ENCODE peak calls at places on chromosomes 16 and 17, in five cellular contexts. One of them, this sample, is unnamed.
A peak's percentile ranks its signal among the peaks of the same experiment; 100 is the strongest.

GRCh38 chr17:39591958-39592954 is 15.5 kb downstream of the NEUROD2 start:
- DNase-seq in heart right ventricle: no peak
- DNase-seq in gastrocnemius medialis: no peak
- DNase-seq in bronchial epithelial cell: peak; percentile 56
- DNase-seq in breast epithelium: no peak
- DNase-seq in this sample: peak; percentile 78

GRCh38 chr17:44607836-44608690 is 48.2 kb upstream of the MEIOC start:
- DNase-seq in bronchial epithelial cell: no peak
- DNase-seq in breast epithelium: no peak
- DNase-seq in gastrocnemius medialis: no peak
- DNase-seq in heart right ventricle: no peak
- DNase-seq in this sample: no peak

GRCh38 chr17:681738-682137 is 32.9 kb downstream of the VPS53 start:
- DNase-seq in heart right ventricle: no peak
- DNase-seq in gastrocnemius medialis: no peak
- DNase-seq in bronchial epithelial cell: no peak
- DNase-seq in breast epithelium: no peak
- DNase-seq in this sample: no peak

GRCh38 chr17:35774499-35774898 is 13.8 kb downstream of the C17orf50 start:
- DNase-seq in bronchial epithelial cell: no peak
- DNase-seq in gastrocnemius medialis: no peak
- DNase-seq in breast epithelium: no peak
- DNase-seq in heart right ventricle: peak; percentile 49
- DNase-seq in this sample: no peak

GRCh38 chr17:8019161-8019560 is 16.7 kb downstream of the GUCY2D start:
- DNase-seq in breast epithelium: no peak
- DNase-seq in heart right ventricle: no peak
- DNase-seq in gastrocnemius medialis: no peak
- DNase-seq in bronchial epithelial cell: peak; percentile 92
- DNase-seq in this sample: peak; percentile 94

GRCh38 chr16:88804173-88804551 is 573 bp downstream of the CDT1 start:
- DNase-seq in breast epithelium: no peak
- DNase-seq in heart right ventricle: no peak
- DNase-seq in gastrocnemius medialis: no peak
- DNase-seq in bronchial epithelial cell: no peak
- DNase-seq in this sample: no peak

GRCh38 chr17:4189280-4189679 is 46.3 kb downstream of the CYB5D2 start:
- DNase-seq in bronchial epithelial cell: no peak
- DNase-seq in gastrocnemius medialis: no peak
- DNase-seq in breast epithelium: no peak
- DNase-seq in heart right ventricle: no peak
- DNase-seq in this sample: no peak

GRCh38 chr17:31051517-31051916 is 43.3 kb upstream of the NF1 start:
- DNase-seq in bronchial epithelial cell: no peak
- DNase-seq in heart right ventricle: no peak
- DNase-seq in gastrocnemius medialis: no peak
- DNase-seq in breast epithelium: no peak
- DNase-seq in this sample: no peak

GRCh38 chr17:15269087-15269486 is 4.0 kb upstream of the PMP22 start:
- DNase-seq in heart right ventricle: no peak
- DNase-seq in breast epithelium: no peak
- DNase-seq in gastrocnemius medialis: no peak
- DNase-seq in bronchial epithelial cell: no peak
- DNase-seq in this sample: no peak

GRCh38 chr16:1678500-1679098 is 520 bp downstream of the JPT2 start:
- DNase-seq in breast epithelium: peak; percentile 62
- DNase-seq in heart right ventricle: peak; percentile 29
- DNase-seq in gastrocnemius medialis: peak; percentile 15
- DNase-seq in bronchial epithelial cell: peak; percentile 45
- DNase-seq in this sample: peak; percentile 61

GRCh38 chr17:41098476-41098875 is 534 bp upstream of the KRTAP4-8 start:
- DNase-seq in heart right ventricle: no peak
- DNase-seq in gastrocnemius medialis: no peak
- DNase-seq in breast epithelium: no peak
- DNase-seq in bronchial epithelial cell: peak; percentile 78
- DNase-seq in this sample: peak; percentile 86

GRCh38 chr16:19969284-19969683 is 84.6 kb upstream of the GPRC5B start:
- DNase-seq in breast epithelium: no peak
- DNase-seq in gastrocnemius medialis: no peak
- DNase-seq in bronchial epithelial cell: no peak
- DNase-seq in heart right ventricle: no peak
- DNase-seq in this sample: no peak

GRCh38 chr17:43832168-43832975 is 574 bp downstream of the MPP3 start:
- DNase-seq in bronchial epithelial cell: peak; percentile 73
- DNase-seq in breast epithelium: no peak
- DNase-seq in heart right ventricle: peak; percentile 71
- DNase-seq in gastrocnemius medialis: no peak
- DNase-seq in this sample: peak; percentile 83

GRCh38 chr16:52318259-52319008 is 228.5 kb downstream of the TOX3 start:
- DNase-seq in breast epithelium: no peak
- DNase-seq in heart right ventricle: no peak
- DNase-seq in gastrocnemius medialis: no peak
- DNase-seq in bronchial epithelial cell: no peak
- DNase-seq in this sample: no peak

GRCh38 chr17:74746922-74747321 is 1.5 kb upstream of the NHERF1 start:
- DNase-seq in heart right ventricle: no peak
- DNase-seq in bronchial epithelial cell: no peak
- DNase-seq in breast epithelium: no peak
- DNase-seq in gastrocnemius medialis: no peak
- DNase-seq in this sample: no peak

GRCh38 chr16:1788708-1789100 is 4.8 kb downstream of the IGFALS start:
- DNase-seq in bronchial epithelial cell: no peak
- DNase-seq in gastrocnemius medialis: no peak
- DNase-seq in heart right ventricle: peak; percentile 10
- DNase-seq in breast epithelium: no peak
- DNase-seq in this sample: peak; percentile 44

GRCh38 chr17:74805543-74805991 is 29.4 kb upstream of the NAT9 start:
- DNase-seq in gastrocnemius medialis: no peak
- DNase-seq in bronchial epithelial cell: no peak
- DNase-seq in breast epithelium: no peak
- DNase-seq in heart right ventricle: peak; percentile 33
- DNase-seq in this sample: no peak

GRCh38 chr17:13086142-13086769 is 68.4 kb upstream of the ELAC2 start:
- DNase-seq in breast epithelium: no peak
- DNase-seq in heart right ventricle: no peak
- DNase-seq in bronchial epithelial cell: no peak
- DNase-seq in gastrocnemius medialis: no peak
- DNase-seq in this sample: no peak

GRCh38 chr17:60231234-60231633 is 81.5 kb downstream of the CA4 start:
- DNase-seq in heart right ventricle: no peak
- DNase-seq in bronchial epithelial cell: peak; percentile 19
- DNase-seq in gastrocnemius medialis: no peak
- DNase-seq in breast epithelium: no peak
- DNase-seq in this sample: peak; percentile 38

GRCh38 chr16:30054959-30055553 is 10.5 kb upstream of the ALDOA start:
- DNase-seq in gastrocnemius medialis: no peak
- DNase-seq in breast epithelium: peak; percentile 68
- DNase-seq in bronchial epithelial cell: peak; percentile 83
- DNase-seq in heart right ventricle: no peak
- DNase-seq in this sample: peak; percentile 88

GRCh38 chr17:5331506-5331905 is 49.4 kb downstream of the RABEP1 start:
- DNase-seq in heart right ventricle: no peak
- DNase-seq in bronchial epithelial cell: no peak
- DNase-seq in breast epithelium: no peak
- DNase-seq in gastrocnemius medialis: no peak
- DNase-seq in this sample: no peak

GRCh38 chr16:56776562-56776961 is 46.6 kb downstream of the NUP93 start:
- DNase-seq in heart right ventricle: peak; percentile 12
- DNase-seq in breast epithelium: no peak
- DNase-seq in gastrocnemius medialis: no peak
- DNase-seq in bronchial epithelial cell: peak; percentile 48
- DNase-seq in this sample: peak; percentile 58

GRCh38 chr17:48113201-48113676 is 5.7 kb downstream of the SNX11 start:
- DNase-seq in breast epithelium: no peak
- DNase-seq in gastrocnemius medialis: peak; percentile 5
- DNase-seq in heart right ventricle: no peak
- DNase-seq in bronchial epithelial cell: no peak
- DNase-seq in this sample: no peak

GRCh38 chr17:5545051-5545987 is 39.0 kb downstream of the NLRP1 start:
- DNase-seq in breast epithelium: no peak
- DNase-seq in bronchial epithelial cell: peak; percentile 13
- DNase-seq in gastrocnemius medialis: no peak
- DNase-seq in heart right ventricle: no peak
- DNase-seq in this sample: no peak

GRCh38 chr17:32264140-32264799 is 1.4 kb upstream of the RHBDL3 start:
- DNase-seq in bronchial epithelial cell: no peak
- DNase-seq in heart right ventricle: no peak
- DNase-seq in gastrocnemius medialis: no peak
- DNase-seq in breast epithelium: no peak
- DNase-seq in this sample: no peak

GRCh38 chr16:57235128-57236092 is 9.6 kb upstream of the ARL2BP start:
- DNase-seq in bronchial epithelial cell: peak; percentile 49
- DNase-seq in gastrocnemius medialis: no peak
- DNase-seq in heart right ventricle: no peak
- DNase-seq in breast epithelium: no peak
- DNase-seq in this sample: peak; percentile 26

GRCh38 chr16:55943257-55943656 is 68.1 kb upstream of the CES5A start:
- DNase-seq in breast epithelium: no peak
- DNase-seq in gastrocnemius medialis: no peak
- DNase-seq in bronchial epithelial cell: no peak
- DNase-seq in heart right ventricle: no peak
- DNase-seq in this sample: no peak

GRCh38 chr17:9235346-9235745 is 214.0 kb downstream of the NTN1 start:
- DNase-seq in gastrocnemius medialis: no peak
- DNase-seq in bronchial epithelial cell: no peak
- DNase-seq in heart right ventricle: no peak
- DNase-seq in breast epithelium: no peak
- DNase-seq in this sample: no peak

GRCh38 chr16:13936596-13937081 is 16.7 kb downstream of the ERCC4 start:
- DNase-seq in gastrocnemius medialis: peak; percentile 25
- DNase-seq in heart right ventricle: no peak
- DNase-seq in bronchial epithelial cell: peak; percentile 77
- DNase-seq in breast epithelium: no peak
- DNase-seq in this sample: peak; percentile 80

GRCh38 chr17:76501827-76502307 is 644 bp upstream of the RHBDF2 start:
- DNase-seq in bronchial epithelial cell: no peak
- DNase-seq in breast epithelium: no peak
- DNase-seq in heart right ventricle: no peak
- DNase-seq in gastrocnemius medialis: no peak
- DNase-seq in this sample: no peak

GRCh38 chr17:76502326-76503211 is 1.3 kb upstream of the RHBDF2 start:
- DNase-seq in breast epithelium: no peak
- DNase-seq in heart right ventricle: no peak
- DNase-seq in gastrocnemius medialis: no peak
- DNase-seq in bronchial epithelial cell: no peak
- DNase-seq in this sample: no peak

GRCh38 chr17:76506408-76507328 is 5.4 kb upstream of the RHBDF2 start:
- DNase-seq in bronchial epithelial cell: peak; percentile 43
- DNase-seq in breast epithelium: peak; percentile 90
- DNase-seq in gastrocnemius medialis: peak; percentile 63
- DNase-seq in heart right ventricle: peak; percentile 87
- DNase-seq in this sample: peak; percentile 68

GRCh38 chr17:76501018-76501826 is at the start of gene RHBDF2:
- DNase-seq in breast epithelium: peak; percentile 95
- DNase-seq in heart right ventricle: peak; percentile 94
- DNase-seq in bronchial epithelial cell: peak; percentile 84
- DNase-seq in gastrocnemius medialis: peak; percentile 80
- DNase-seq in this sample: peak; percentile 90

GRCh38 chr17:76504117-76504516 is 2.9 kb upstream of the RHBDF2 start:
- DNase-seq in breast epithelium: no peak
- DNase-seq in bronchial epithelial cell: no peak
- DNase-seq in gastrocnemius medialis: no peak
- DNase-seq in heart right ventricle: no peak
- DNase-seq in this sample: no peak
- TF ChIP-seq CTCF in breast epithelium: no peak
- TF ChIP-seq CTCF in bronchial epithelial cell: no peak
- TF ChIP-seq CTCF in gastrocnemius medialis: no peak
- TF ChIP-seq CTCF in heart right ventricle: no peak
- TF ChIP-seq CTCF in this sample: no peak

DNA sequence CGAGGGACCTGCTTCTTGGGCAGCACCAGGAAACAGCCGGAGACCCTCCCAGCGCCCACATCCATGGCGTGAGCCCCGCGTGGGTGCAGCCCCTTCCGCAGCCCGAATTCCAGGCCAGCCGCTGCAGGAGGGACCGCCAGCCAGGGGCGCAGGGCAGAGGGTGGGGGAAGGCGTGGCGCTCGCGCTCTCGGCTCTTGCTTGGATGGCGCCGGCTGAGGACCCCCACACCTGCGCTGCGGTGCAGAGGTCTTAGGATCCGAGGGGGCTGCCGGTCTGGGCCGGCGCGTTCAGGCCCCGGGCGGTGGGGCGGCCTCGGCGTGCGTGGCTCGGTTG is 28.8 kb downstream of the ACTG1 start:
- DNase-seq in breast epithelium: no peak
- DNase-seq in heart right ventricle: no peak
- DNase-seq in bronchial epithelial cell: no peak
- DNase-seq in gastrocnemius medialis: no peak
- DNase-seq in this sample: no peak
- H3K4me3 ChIP-seq in breast epithelium: peak overlapping the region; percentile 46
- H3K4me3 ChIP-seq in heart right ventricle: peak overlapping the region; percentile 55
- H3K4me3 ChIP-seq in bronchial epithelial cell: peak overlapping the region; percentile 8
- H3K4me3 ChIP-seq in gastrocnemius medialis: peak overlapping the region; percentile 51
- H3K4me3 ChIP-seq in this sample: peak overlapping the region; percentile 34

DNA sequence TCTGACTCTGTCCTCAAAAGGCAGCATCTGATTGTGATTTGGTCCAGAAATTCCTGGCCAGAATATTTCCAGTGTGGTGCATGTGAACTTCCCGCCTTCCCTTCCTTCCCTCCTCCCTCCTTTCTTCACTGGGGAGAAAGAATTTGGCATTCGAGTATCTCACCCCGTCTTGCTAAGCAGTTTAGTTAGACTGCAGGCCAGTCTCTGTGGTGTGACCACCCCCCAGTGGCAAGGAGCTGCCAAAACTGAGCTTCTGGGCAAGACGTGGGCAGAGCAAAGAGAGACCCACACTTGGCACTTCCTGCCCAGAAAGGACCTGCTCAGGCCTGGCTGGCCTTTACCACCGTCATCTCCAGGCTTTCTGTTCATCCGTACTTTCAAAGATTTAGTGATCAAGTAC is 36.4 kb downstream of the SNX20 start:
- DNase-seq in heart right ventricle: no peak
- DNase-seq in gastrocnemius medialis: no peak
- DNase-seq in breast epithelium: no peak
- DNase-seq in bronchial epithelial cell: peak; percentile 29
- DNase-seq in this sample: peak; percentile 50
- TF ChIP-seq CTCF in heart right ventricle: peak; percentile 17
- TF ChIP-seq CTCF in gastrocnemius medialis: no peak
- TF ChIP-seq CTCF in breast epithelium: no peak
- TF ChIP-seq CTCF in bronchial epithelial cell: peak; percentile 44
- TF ChIP-seq CTCF in this sample: peak; percentile 56

DNA sequence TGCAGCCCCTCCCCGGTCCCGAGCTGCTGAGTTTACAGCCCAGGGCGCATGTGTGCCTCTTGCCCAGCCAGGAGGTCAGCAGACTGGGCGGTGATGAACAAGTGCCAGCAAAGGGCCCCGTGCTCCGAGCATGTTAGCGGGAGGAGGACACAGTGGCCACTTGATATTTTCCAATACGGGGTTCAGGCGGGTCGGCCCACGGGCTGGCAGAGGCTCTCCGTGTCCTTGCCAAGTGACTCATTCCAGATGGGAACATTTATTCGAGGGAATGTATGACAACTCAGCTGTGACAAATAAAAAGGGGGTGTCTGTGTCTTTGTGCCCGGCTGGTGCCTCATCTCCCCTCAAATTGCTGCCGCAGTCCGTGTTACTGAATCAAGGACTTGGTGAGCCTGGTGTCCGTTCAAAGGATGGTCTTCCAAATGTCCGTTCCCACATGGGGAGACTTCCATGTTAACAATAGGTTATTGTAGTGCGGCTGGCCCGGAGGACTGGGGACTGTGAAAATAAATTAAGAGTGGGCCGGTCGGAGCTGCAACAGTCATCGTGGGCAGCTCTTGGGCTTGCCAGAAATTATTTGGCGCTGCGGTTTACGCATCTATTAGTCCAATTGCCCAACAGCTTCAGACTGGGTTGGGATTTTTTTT is 173.9 kb upstream of the CIBAR2 start:
- DNase-seq in gastrocnemius medialis: peak; percentile 89
- DNase-seq in breast epithelium: peak; percentile 62
- DNase-seq in bronchial epithelial cell: no peak
- DNase-seq in heart right ventricle: peak; percentile 69
- DNase-seq in this sample: peak; percentile 16
- H3K4me3 ChIP-seq in gastrocnemius medialis: peak overlapping the region; percentile 25
- H3K4me3 ChIP-seq in breast epithelium: peak overlapping the region; percentile 30
- H3K4me3 ChIP-seq in bronchial epithelial cell: no peak overlapping the region
- H3K4me3 ChIP-seq in heart right ventricle: no peak overlapping the region
- H3K4me3 ChIP-seq in this sample: no peak overlapping the region